ENCODE peak calls at places on chromosomes 16 and 17, in nine cellular contexts. One of them, this sample, is unnamed.

GRCh38 chr16:85514295-85514600 is 98.9 kb upstream of the GSE1 start:
- DNase-seq in transverse colon: peak; percentile 50
- DNase-seq in effector memory CD4-positive, alpha-beta T cell: no peak
- DNase-seq in SK-N-SH: no peak
- DNase-seq in GM23338: no peak
- DNase-seq in testis: no peak
- DNase-seq in tibial artery: no peak
- DNase-seq in heart left ventricle: peak; percentile 84
- DNase-seq in HCT116: no peak
- DNase-seq in this sample: no peak

GRCh38 chr17:37701424-37702020 is 43.3 kb downstream of the HNF1B start:
- DNase-seq in heart left ventricle: no peak
- DNase-seq in tibial artery: no peak
- DNase-seq in transverse colon: peak; percentile 64
- DNase-seq in HCT116: peak; percentile 18
- DNase-seq in effector memory CD4-positive, alpha-beta T cell: peak; percentile 2
- DNase-seq in GM23338: peak; percentile 62
- DNase-seq in testis: peak; percentile 35
- DNase-seq in SK-N-SH: peak; percentile 24
- DNase-seq in this sample: peak; percentile 39

GRCh38 chr16:67339453-67339852 is 12.8 kb downstream of the LRRC36 start:
- DNase-seq in tibial artery: no peak
- DNase-seq in GM23338: peak; percentile 21
- DNase-seq in testis: no peak
- DNase-seq in transverse colon: no peak
- DNase-seq in SK-N-SH: no peak
- DNase-seq in heart left ventricle: no peak
- DNase-seq in HCT116: peak; percentile 18
- DNase-seq in effector memory CD4-positive, alpha-beta T cell: no peak
- DNase-seq in this sample: no peak

GRCh38 chr16:86692476-86692875 is 114.1 kb downstream of the FOXL1 start:
- DNase-seq in tibial artery: no peak
- DNase-seq in SK-N-SH: no peak
- DNase-seq in heart left ventricle: no peak
- DNase-seq in HCT116: no peak
- DNase-seq in GM23338: no peak
- DNase-seq in transverse colon: no peak
- DNase-seq in effector memory CD4-positive, alpha-beta T cell: no peak
- DNase-seq in testis: no peak
- DNase-seq in this sample: no peak

GRCh38 chr17:69609495-69610315 is 195.2 kb downstream of the MAP2K6 start:
- DNase-seq in tibial artery: no peak
- DNase-seq in heart left ventricle: no peak
- DNase-seq in effector memory CD4-positive, alpha-beta T cell: no peak
- DNase-seq in SK-N-SH: no peak
- DNase-seq in testis: peak; percentile 28
- DNase-seq in transverse colon: no peak
- DNase-seq in HCT116: peak; percentile 24
- DNase-seq in GM23338: peak; percentile 59
- DNase-seq in this sample: peak; percentile 27

GRCh38 chr16:4463522-4464163 is 10.8 kb downstream of the NMRAL1 start:
- DNase-seq in transverse colon: no peak
- DNase-seq in GM23338: no peak
- DNase-seq in SK-N-SH: no peak
- DNase-seq in testis: no peak
- DNase-seq in heart left ventricle: no peak
- DNase-seq in HCT116: no peak
- DNase-seq in effector memory CD4-positive, alpha-beta T cell: no peak
- DNase-seq in tibial artery: no peak
- DNase-seq in this sample: no peak

GRCh38 chr17:19578545-19578944 is 44.9 kb downstream of the SLC47A1 start:
- DNase-seq in testis: no peak
- DNase-seq in heart left ventricle: no peak
- DNase-seq in GM23338: no peak
- DNase-seq in HCT116: no peak
- DNase-seq in effector memory CD4-positive, alpha-beta T cell: no peak
- DNase-seq in tibial artery: no peak
- DNase-seq in transverse colon: no peak
- DNase-seq in SK-N-SH: peak; percentile 85
- DNase-seq in this sample: peak; percentile 9

GRCh38 chr16:65200857-65201256 is 79.0 kb upstream of the CDH11 start:
- DNase-seq in effector memory CD4-positive, alpha-beta T cell: no peak
- DNase-seq in SK-N-SH: no peak
- DNase-seq in HCT116: no peak
- DNase-seq in transverse colon: no peak
- DNase-seq in tibial artery: no peak
- DNase-seq in heart left ventricle: no peak
- DNase-seq in GM23338: no peak
- DNase-seq in testis: no peak
- DNase-seq in this sample: no peak

GRCh38 chr16:82855471-82855870 is 228.7 kb downstream of the CDH13 start:
- DNase-seq in GM23338: no peak
- DNase-seq in effector memory CD4-positive, alpha-beta T cell: no peak
- DNase-seq in tibial artery: no peak
- DNase-seq in heart left ventricle: no peak
- DNase-seq in testis: no peak
- DNase-seq in SK-N-SH: no peak
- DNase-seq in HCT116: no peak
- DNase-seq in transverse colon: no peak
- DNase-seq in this sample: no peak

GRCh38 chr17:4189280-4189679 is 46.3 kb downstream of the CYB5D2 start:
- DNase-seq in GM23338: no peak
- DNase-seq in heart left ventricle: no peak
- DNase-seq in SK-N-SH: no peak
- DNase-seq in tibial artery: no peak
- DNase-seq in effector memory CD4-positive, alpha-beta T cell: no peak
- DNase-seq in transverse colon: no peak
- DNase-seq in testis: no peak
- DNase-seq in HCT116: no peak
- DNase-seq in this sample: no peak

GRCh38 chr16:30786115-30786935 is 680 bp downstream of the ZNF629 start:
- DNase-seq in GM23338: peak; percentile 72
- DNase-seq in heart left ventricle: no peak
- DNase-seq in transverse colon: peak; percentile 46
- DNase-seq in SK-N-SH: peak; percentile 91
- DNase-seq in effector memory CD4-positive, alpha-beta T cell: no peak
- DNase-seq in tibial artery: no peak
- DNase-seq in testis: peak; percentile 61
- DNase-seq in HCT116: no peak
- DNase-seq in this sample: peak; percentile 71

GRCh38 chr17:60526726-60527125 is 684 bp upstream of the APPBP2 start:
- DNase-seq in tibial artery: no peak
- DNase-seq in GM23338: peak; percentile 19
- DNase-seq in heart left ventricle: no peak
- DNase-seq in SK-N-SH: peak; percentile 32
- DNase-seq in effector memory CD4-positive, alpha-beta T cell: no peak
- DNase-seq in transverse colon: no peak
- DNase-seq in HCT116: no peak
- DNase-seq in testis: no peak
- DNase-seq in this sample: no peak

GRCh38 chr16:12141073-12141472 is 164.5 kb downstream of the SNX29 start:
- DNase-seq in tibial artery: no peak
- DNase-seq in HCT116: no peak
- DNase-seq in GM23338: no peak
- DNase-seq in effector memory CD4-positive, alpha-beta T cell: no peak
- DNase-seq in testis: no peak
- DNase-seq in transverse colon: no peak
- DNase-seq in heart left ventricle: no peak
- DNase-seq in SK-N-SH: no peak
- DNase-seq in this sample: no peak
- H3K36me3 ChIP-seq in tibial artery: peaks cover 13% of the 10 kb centered on the region
- H3K36me3 ChIP-seq in HCT116: no peaks in the 10 kb centered on the region
- H3K36me3 ChIP-seq in GM23338: no peaks in the 10 kb centered on the region
- H3K36me3 ChIP-seq in effector memory CD4-positive, alpha-beta T cell: no peaks in the 10 kb centered on the region
- H3K36me3 ChIP-seq in testis: no peaks in the 10 kb centered on the region
- H3K36me3 ChIP-seq in transverse colon: no peaks in the 10 kb centered on the region
- H3K36me3 ChIP-seq in heart left ventricle: no peaks in the 10 kb centered on the region
- H3K36me3 ChIP-seq in SK-N-SH: no peaks in the 10 kb centered on the region
- H3K36me3 ChIP-seq in this sample: no peaks in the 10 kb centered on the region

GRCh38 chr17:35265071-35265470 is 22.2 kb downstream of the SLFN5 start:
- DNase-seq in HCT116: no peak
- DNase-seq in SK-N-SH: no peak
- DNase-seq in GM23338: no peak
- DNase-seq in heart left ventricle: no peak
- DNase-seq in testis: no peak
- DNase-seq in effector memory CD4-positive, alpha-beta T cell: no peak
- DNase-seq in tibial artery: no peak
- DNase-seq in transverse colon: no peak
- DNase-seq in this sample: no peak
- H3K36me3 ChIP-seq in HCT116: peaks cover 7% of the 10 kb centered on the region
- H3K36me3 ChIP-seq in SK-N-SH: peaks cover 34% of the 10 kb centered on the region
- H3K36me3 ChIP-seq in GM23338: no peaks in the 10 kb centered on the region
- H3K36me3 ChIP-seq in heart left ventricle: peaks cover 28% of the 10 kb centered on the region
- H3K36me3 ChIP-seq in testis: no peaks in the 10 kb centered on the region
- H3K36me3 ChIP-seq in effector memory CD4-positive, alpha-beta T cell: peaks cover 69% of the 10 kb centered on the region
- H3K36me3 ChIP-seq in tibial artery: peaks cover 68% of the 10 kb centered on the region
- H3K36me3 ChIP-seq in transverse colon: no peaks in the 10 kb centered on the region
- H3K36me3 ChIP-seq in this sample: no peaks in the 10 kb centered on the region

DNA sequence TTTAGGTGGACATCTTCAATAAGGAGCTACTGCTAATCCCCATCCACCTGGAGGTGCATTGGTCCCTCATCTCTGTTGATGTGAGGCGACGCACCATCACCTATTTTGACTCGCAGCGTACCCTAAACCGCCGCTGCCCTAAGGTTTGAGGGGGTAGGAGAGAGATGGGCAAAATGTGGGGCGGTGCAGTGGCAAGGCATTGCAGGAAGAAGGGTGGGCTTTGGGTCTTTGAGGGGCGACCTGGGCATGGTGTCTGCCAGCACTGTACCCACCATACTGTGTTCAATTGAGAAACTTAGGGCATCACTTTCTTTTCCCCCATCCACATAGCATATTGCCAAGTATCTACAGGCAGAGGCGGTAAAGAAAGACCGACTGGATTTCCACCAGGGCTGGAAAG is 8.6 kb downstream of the SENP3 start:
- DNase-seq in transverse colon: no peak
- DNase-seq in HCT116: no peak
- DNase-seq in testis: no peak
- DNase-seq in heart left ventricle: no peak
- DNase-seq in SK-N-SH: no peak
- DNase-seq in GM23338: no peak
- DNase-seq in effector memory CD4-positive, alpha-beta T cell: no peak
- DNase-seq in tibial artery: no peak
- DNase-seq in this sample: no peak
- H3K36me3 ChIP-seq in transverse colon: no peaks in the 10 kb centered on the region
- H3K36me3 ChIP-seq in HCT116: peaks cover 31% of the 10 kb centered on the region
- H3K36me3 ChIP-seq in testis: no peaks in the 10 kb centered on the region
- H3K36me3 ChIP-seq in heart left ventricle: peaks cover 14% of the 10 kb centered on the region
- H3K36me3 ChIP-seq in SK-N-SH: peaks cover 58% of the 10 kb centered on the region
- H3K36me3 ChIP-seq in GM23338: peaks cover 31% of the 10 kb centered on the region
- H3K36me3 ChIP-seq in effector memory CD4-positive, alpha-beta T cell: peaks cover 50% of the 10 kb centered on the region
- H3K36me3 ChIP-seq in tibial artery: peaks cover 53% of the 10 kb centered on the region
- H3K36me3 ChIP-seq in this sample: peaks cover 12% of the 10 kb centered on the region

GRCh38 chr17:29077320-29077719 is 34.4 kb downstream of the PIPOX start:
- DNase-seq in transverse colon: no peak
- DNase-seq in tibial artery: no peak
- DNase-seq in SK-N-SH: no peak
- DNase-seq in testis: no peak
- DNase-seq in heart left ventricle: no peak
- DNase-seq in HCT116: no peak
- DNase-seq in GM23338: no peak
- DNase-seq in effector memory CD4-positive, alpha-beta T cell: no peak
- DNase-seq in this sample: no peak
- H3K36me3 ChIP-seq in transverse colon: no peaks in the 10 kb centered on the region
- H3K36me3 ChIP-seq in tibial artery: peaks cover 45% of the 10 kb centered on the region
- H3K36me3 ChIP-seq in SK-N-SH: no peaks in the 10 kb centered on the region
- H3K36me3 ChIP-seq in testis: no peaks in the 10 kb centered on the region
- H3K36me3 ChIP-seq in heart left ventricle: peaks cover 5% of the 10 kb centered on the region
- H3K36me3 ChIP-seq in HCT116: no peaks in the 10 kb centered on the region
- H3K36me3 ChIP-seq in GM23338: no peaks in the 10 kb centered on the region
- H3K36me3 ChIP-seq in effector memory CD4-positive, alpha-beta T cell: peaks cover 47% of the 10 kb centered on the region
- H3K36me3 ChIP-seq in this sample: no peaks in the 10 kb centered on the region

GRCh38 chr17:82779541-82779940 is 27.7 kb downstream of the TBCD start:
- DNase-seq in tibial artery: no peak
- DNase-seq in HCT116: no peak
- DNase-seq in effector memory CD4-positive, alpha-beta T cell: no peak
- DNase-seq in testis: no peak
- DNase-seq in heart left ventricle: no peak
- DNase-seq in GM23338: no peak
- DNase-seq in SK-N-SH: no peak
- DNase-seq in transverse colon: no peak
- DNase-seq in this sample: no peak
- H3K36me3 ChIP-seq in tibial artery: peaks cover 19% of the 10 kb centered on the region
- H3K36me3 ChIP-seq in HCT116: peaks cover 14% of the 10 kb centered on the region
- H3K36me3 ChIP-seq in effector memory CD4-positive, alpha-beta T cell: peaks cover 8% of the 10 kb centered on the region
- H3K36me3 ChIP-seq in testis: no peaks in the 10 kb centered on the region
- H3K36me3 ChIP-seq in heart left ventricle: no peaks in the 10 kb centered on the region
- H3K36me3 ChIP-seq in GM23338: peaks cover 16% of the 10 kb centered on the region
- H3K36me3 ChIP-seq in SK-N-SH: peaks cover 20% of the 10 kb centered on the region
- H3K36me3 ChIP-seq in transverse colon: no peaks in the 10 kb centered on the region
- H3K36me3 ChIP-seq in this sample: no peaks in the 10 kb centered on the region

GRCh38 chr16:88602091-88602490 is 31.9 kb downstream of the ZC3H18 start:
- DNase-seq in effector memory CD4-positive, alpha-beta T cell: no peak
- DNase-seq in HCT116: no peak
- DNase-seq in transverse colon: no peak
- DNase-seq in GM23338: no peak
- DNase-seq in testis: no peak
- DNase-seq in heart left ventricle: no peak
- DNase-seq in tibial artery: no peak
- DNase-seq in SK-N-SH: no peak
- DNase-seq in this sample: no peak
- H3K36me3 ChIP-seq in effector memory CD4-positive, alpha-beta T cell: peaks cover 67% of the 10 kb centered on the region
- H3K36me3 ChIP-seq in HCT116: peaks cover 47% of the 10 kb centered on the region
- H3K36me3 ChIP-seq in transverse colon: no peaks in the 10 kb centered on the region
- H3K36me3 ChIP-seq in GM23338: peaks cover 32% of the 10 kb centered on the region
- H3K36me3 ChIP-seq in testis: no peaks in the 10 kb centered on the region
- H3K36me3 ChIP-seq in heart left ventricle: no peaks in the 10 kb centered on the region
- H3K36me3 ChIP-seq in tibial artery: peaks cover 70% of the 10 kb centered on the region
- H3K36me3 ChIP-seq in SK-N-SH: peaks cover 28% of the 10 kb centered on the region
- H3K36me3 ChIP-seq in this sample: no peaks in the 10 kb centered on the region

DNA sequence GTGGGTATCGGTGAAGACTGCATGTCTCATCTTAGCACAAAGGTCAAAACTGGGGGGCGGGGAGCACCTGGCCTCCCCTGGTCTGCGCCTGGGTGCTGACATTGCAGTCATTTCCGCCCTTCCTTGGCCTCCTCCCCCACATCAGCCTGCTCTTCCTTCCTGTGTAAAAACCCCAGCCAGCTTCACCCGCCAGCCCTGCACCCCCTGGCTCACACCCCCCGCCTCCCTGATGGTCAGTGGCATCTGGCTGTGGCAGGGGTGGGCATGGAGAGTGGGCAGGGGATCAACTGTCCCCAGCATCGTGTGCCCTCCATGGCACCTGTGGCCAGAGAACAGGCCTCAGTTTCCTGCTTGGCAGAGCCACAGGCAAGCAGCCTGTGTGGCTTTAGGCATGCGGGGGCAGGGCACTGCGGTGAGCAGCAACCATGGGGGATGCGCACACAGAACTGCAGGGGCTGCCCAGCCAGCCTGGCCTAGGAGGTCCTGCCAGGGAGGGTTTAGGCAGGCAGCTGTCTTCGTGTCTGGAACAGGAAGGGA is 26.5 kb upstream of the LASP1NB start:
- DNase-seq in testis: no peak
- DNase-seq in SK-N-SH: no peak
- DNase-seq in HCT116: no peak
- DNase-seq in GM23338: no peak
- DNase-seq in effector memory CD4-positive, alpha-beta T cell: peak; percentile 79
- DNase-seq in transverse colon: peak; percentile 72
- DNase-seq in tibial artery: no peak
- DNase-seq in heart left ventricle: peak; percentile 60
- DNase-seq in this sample: no peak
- H3K36me3 ChIP-seq in testis: no peaks in the 10 kb centered on the region
- H3K36me3 ChIP-seq in SK-N-SH: peaks cover 38% of the 10 kb centered on the region
- H3K36me3 ChIP-seq in HCT116: peaks cover 27% of the 10 kb centered on the region
- H3K36me3 ChIP-seq in GM23338: no peaks in the 10 kb centered on the region
- H3K36me3 ChIP-seq in effector memory CD4-positive, alpha-beta T cell: peaks cover 35% of the 10 kb centered on the region
- H3K36me3 ChIP-seq in transverse colon: no peaks in the 10 kb centered on the region
- H3K36me3 ChIP-seq in tibial artery: peaks cover 27% of the 10 kb centered on the region
- H3K36me3 ChIP-seq in heart left ventricle: no peaks in the 10 kb centered on the region
- H3K36me3 ChIP-seq in this sample: no peaks in the 10 kb centered on the region

This sample was measured in neural progenitor cell.